ENCODE peak calls at places on chromosomes 4 and X, in seven cellular contexts. One of them, this sample, is unnamed. For H3K36me3, the result is how much of the 10 kb centered on the place peaks cover.

GRCh38 chr4:4819213-4819606 is 40.3 kb upstream of the MSX1 start:
- DNase-seq in breast epithelium: no peak
- DNase-seq in uterus: no peak
- DNase-seq in mammary epithelial cell: no peak
- DNase-seq in fibroblast of lung: no peak
- DNase-seq in stomach: no peak
- DNase-seq in astrocyte: no peak
- DNase-seq in this sample: no peak

GRCh38 chrX:86604620-86605019 is 456.4 kb downstream of the DACH2 start:
- DNase-seq in breast epithelium: no peak
- DNase-seq in astrocyte: no peak
- DNase-seq in fibroblast of lung: peak
- DNase-seq in mammary epithelial cell: no peak
- DNase-seq in stomach: no peak
- DNase-seq in uterus: no peak
- DNase-seq in this sample: no peak

GRCh38 chrX:10111364-10112148 is 45.2 kb upstream of the CLCN4 start:
- DNase-seq in breast epithelium: no peak
- DNase-seq in mammary epithelial cell: no peak
- DNase-seq in uterus: no peak
- DNase-seq in astrocyte: no peak
- DNase-seq in fibroblast of lung: no peak
- DNase-seq in stomach: no peak
- DNase-seq in this sample: no peak

GRCh38 chrX:77431227-77431626 is 16.0 kb upstream of the FGF16 start:
- DNase-seq in stomach: no peak
- DNase-seq in fibroblast of lung: peak
- DNase-seq in astrocyte: peak
- DNase-seq in breast epithelium: no peak
- DNase-seq in uterus: no peak
- DNase-seq in mammary epithelial cell: no peak
- DNase-seq in this sample: peak

GRCh38 chrX:86436116-86436515 is 287.9 kb downstream of the DACH2 start:
- DNase-seq in astrocyte: no peak
- DNase-seq in mammary epithelial cell: no peak
- DNase-seq in uterus: no peak
- DNase-seq in breast epithelium: no peak
- DNase-seq in stomach: no peak
- DNase-seq in fibroblast of lung: no peak
- DNase-seq in this sample: no peak

GRCh38 chr4:107894138-107894603 is 37.2 kb upstream of the CYP2U1 start:
- DNase-seq in mammary epithelial cell: no peak
- DNase-seq in astrocyte: no peak
- DNase-seq in fibroblast of lung: no peak
- DNase-seq in stomach: no peak
- DNase-seq in breast epithelium: no peak
- DNase-seq in uterus: no peak
- DNase-seq in this sample: no peak

GRCh38 chrX:108362026-108362425 is 76.2 kb downstream of the COL4A6 start:
- DNase-seq in breast epithelium: no peak
- DNase-seq in mammary epithelial cell: peak
- DNase-seq in fibroblast of lung: no peak
- DNase-seq in astrocyte: no peak
- DNase-seq in stomach: no peak
- DNase-seq in uterus: no peak
- DNase-seq in this sample: no peak

GRCh38 chr4:10655968-10656367 is 28.6 kb downstream of the CLNK start:
- DNase-seq in stomach: no peak
- DNase-seq in astrocyte: peak
- DNase-seq in uterus: no peak
- DNase-seq in breast epithelium: no peak
- DNase-seq in mammary epithelial cell: peak
- DNase-seq in fibroblast of lung: peak
- DNase-seq in this sample: no peak

GRCh38 chrX:1464282-1465131 is 11.8 kb upstream of the ASMTL start:
- DNase-seq in stomach: peak
- DNase-seq in mammary epithelial cell: no peak
- DNase-seq in breast epithelium: no peak
- DNase-seq in fibroblast of lung: no peak
- DNase-seq in astrocyte: no peak
- DNase-seq in uterus: no peak
- DNase-seq in this sample: no peak

GRCh38 chr4:54754394-54754793 is 96.6 kb downstream of the KIT start:
- DNase-seq in mammary epithelial cell: no peak
- DNase-seq in astrocyte: no peak
- DNase-seq in uterus: no peak
- DNase-seq in fibroblast of lung: no peak
- DNase-seq in stomach: no peak
- DNase-seq in breast epithelium: no peak
- DNase-seq in this sample: no peak

GRCh38 chr4:36198861-36199260 is 45.5 kb downstream of the ARAP2 start:
- DNase-seq in uterus: no peak
- DNase-seq in fibroblast of lung: no peak
- DNase-seq in mammary epithelial cell: no peak
- DNase-seq in stomach: no peak
- DNase-seq in breast epithelium: no peak
- DNase-seq in astrocyte: no peak
- DNase-seq in this sample: no peak

GRCh38 chr4:137274404-137274803 is 257.9 kb downstream of the PCDH18 start:
- DNase-seq in breast epithelium: no peak
- DNase-seq in fibroblast of lung: no peak
- DNase-seq in stomach: no peak
- DNase-seq in mammary epithelial cell: no peak
- DNase-seq in astrocyte: peak
- DNase-seq in uterus: no peak
- DNase-seq in this sample: no peak

GRCh38 chrX:30874851-30875250 is 14.2 kb downstream of the TAB3 start:
- DNase-seq in mammary epithelial cell: peak
- DNase-seq in astrocyte: no peak
- DNase-seq in breast epithelium: no peak
- DNase-seq in uterus: no peak
- DNase-seq in stomach: no peak
- DNase-seq in fibroblast of lung: no peak
- DNase-seq in this sample: no peak

GRCh38 chr4:30929649-30930048 is 209.5 kb downstream of the PCDH7 start:
- DNase-seq in uterus: no peak
- DNase-seq in mammary epithelial cell: no peak
- DNase-seq in astrocyte: no peak
- DNase-seq in fibroblast of lung: no peak
- DNase-seq in stomach: no peak
- DNase-seq in breast epithelium: no peak
- DNase-seq in this sample: no peak

GRCh38 chrX:33272986-33273385 is 61.6 kb upstream of the DMD start:
- DNase-seq in uterus: no peak
- DNase-seq in mammary epithelial cell: peak
- DNase-seq in astrocyte: no peak
- DNase-seq in fibroblast of lung: no peak
- DNase-seq in breast epithelium: no peak
- DNase-seq in stomach: no peak
- DNase-seq in this sample: no peak

GRCh38 chrX:120000490-120001246 is 57.1 kb upstream of the NKAP start:
- DNase-seq in breast epithelium: no peak
- DNase-seq in stomach: no peak
- DNase-seq in mammary epithelial cell: no peak
- DNase-seq in fibroblast of lung: no peak
- DNase-seq in uterus: no peak
- DNase-seq in astrocyte: no peak
- DNase-seq in this sample: no peak

GRCh38 chr4:147765121-147765521 is 33.2 kb downstream of the ARHGAP10 start:
- DNase-seq in astrocyte: peak
- DNase-seq in stomach: no peak
- DNase-seq in uterus: no peak
- DNase-seq in mammary epithelial cell: peak
- DNase-seq in fibroblast of lung: no peak
- DNase-seq in breast epithelium: no peak
- DNase-seq in this sample: no peak

GRCh38 chrX:148574247-148574973 is 74.0 kb downstream of the AFF2 start:
- DNase-seq in mammary epithelial cell: peak
- DNase-seq in stomach: no peak
- DNase-seq in astrocyte: peak
- DNase-seq in uterus: no peak
- DNase-seq in fibroblast of lung: no peak
- DNase-seq in breast epithelium: no peak
- DNase-seq in this sample: no peak

GRCh38 chrX:149470960-149471359 is 34.1 kb downstream of the IDS start:
- DNase-seq in fibroblast of lung: peak
- DNase-seq in uterus: peak
- DNase-seq in breast epithelium: peak
- DNase-seq in mammary epithelial cell: peak
- DNase-seq in stomach: peak
- DNase-seq in astrocyte: no peak
- DNase-seq in this sample: peak

GRCh38 chr4:99723555-99724450 is 66.2 kb upstream of the C4orf54 start:
- DNase-seq in mammary epithelial cell: peak
- DNase-seq in uterus: peak
- DNase-seq in astrocyte: peak
- DNase-seq in fibroblast of lung: peak
- DNase-seq in breast epithelium: no peak
- DNase-seq in stomach: peak
- DNase-seq in this sample: peak

GRCh38 chr4:95204267-95204835 is 344.4 kb downstream of the UNC5C start:
- DNase-seq in stomach: no peak
- DNase-seq in breast epithelium: no peak
- DNase-seq in mammary epithelial cell: no peak
- DNase-seq in uterus: no peak
- DNase-seq in fibroblast of lung: no peak
- DNase-seq in astrocyte: peak
- DNase-seq in this sample: no peak

GRCh38 chr4:95209942-95210341 is 338.8 kb downstream of the UNC5C start:
- DNase-seq in uterus: no peak
- DNase-seq in fibroblast of lung: no peak
- DNase-seq in breast epithelium: no peak
- DNase-seq in mammary epithelial cell: no peak
- DNase-seq in stomach: no peak
- DNase-seq in astrocyte: no peak
- DNase-seq in this sample: no peak

DNA sequence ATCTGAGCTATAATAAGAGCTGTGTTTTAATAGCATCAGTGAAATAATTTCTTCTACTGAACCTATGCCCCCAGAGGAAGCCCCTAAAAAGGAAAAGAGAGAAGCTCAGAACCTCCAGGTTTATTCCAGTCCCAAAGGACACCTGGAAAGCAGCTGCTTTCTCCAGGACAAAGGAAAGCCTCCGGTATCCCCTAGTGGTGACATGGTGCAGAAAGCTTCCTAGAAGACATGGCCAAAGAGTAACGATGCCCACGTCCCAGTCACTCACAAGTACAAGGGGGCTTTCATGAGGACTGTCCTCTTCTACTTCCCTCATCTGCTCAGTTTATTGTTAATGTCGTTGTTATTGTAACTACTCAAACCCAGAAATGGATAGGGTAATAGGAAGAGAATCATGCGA is 343.9 kb downstream of the UNC5C start:
- DNase-seq in breast epithelium: no peak
- DNase-seq in astrocyte: no peak
- DNase-seq in stomach: no peak
- DNase-seq in uterus: no peak
- DNase-seq in fibroblast of lung: no peak
- DNase-seq in mammary epithelial cell: peak
- DNase-seq in this sample: no peak
- TF ChIP-seq CTCF in breast epithelium: no peak
- TF ChIP-seq CTCF in astrocyte: peak
- TF ChIP-seq CTCF in stomach: no peak
- TF ChIP-seq CTCF in uterus: no peak
- TF ChIP-seq CTCF in fibroblast of lung: no peak
- TF ChIP-seq CTCF in mammary epithelial cell: peak
- TF ChIP-seq CTCF in this sample: no peak

GRCh38 chr4:102553982-102554381 is 52.8 kb downstream of the NFKB1 start:
- DNase-seq in fibroblast of lung: no peak
- DNase-seq in breast epithelium: no peak
- DNase-seq in astrocyte: no peak
- DNase-seq in uterus: no peak
- DNase-seq in mammary epithelial cell: peak
- DNase-seq in stomach: no peak
- DNase-seq in this sample: no peak
- H3K27ac ChIP-seq in fibroblast of lung: no peak
- H3K27ac ChIP-seq in breast epithelium: no peak
- H3K27ac ChIP-seq in astrocyte: peak
- H3K27ac ChIP-seq in uterus: peak
- H3K27ac ChIP-seq in mammary epithelial cell: no peak
- H3K27ac ChIP-seq in stomach: no peak
- H3K27ac ChIP-seq in this sample: peak

GRCh38 chr4:2507855-2508254 is 28.6 kb upstream of the FAM193A start:
- DNase-seq in uterus: no peak
- DNase-seq in fibroblast of lung: no peak
- DNase-seq in astrocyte: no peak
- DNase-seq in mammary epithelial cell: no peak
- DNase-seq in breast epithelium: no peak
- DNase-seq in stomach: no peak
- DNase-seq in this sample: no peak

GRCh38 chr4:2503809-2504208 is 32.6 kb upstream of the FAM193A start:
- DNase-seq in astrocyte: no peak
- DNase-seq in fibroblast of lung: no peak
- DNase-seq in stomach: no peak
- DNase-seq in uterus: no peak
- DNase-seq in breast epithelium: no peak
- DNase-seq in mammary epithelial cell: no peak
- DNase-seq in this sample: no peak

GRCh38 chr4:2511645-2512131 is 24.8 kb upstream of the FAM193A start:
- DNase-seq in astrocyte: no peak
- DNase-seq in mammary epithelial cell: no peak
- DNase-seq in breast epithelium: no peak
- DNase-seq in uterus: no peak
- DNase-seq in stomach: no peak
- DNase-seq in fibroblast of lung: no peak
- DNase-seq in this sample: no peak

GRCh38 chr4:2510351-2511259 is 25.8 kb upstream of the FAM193A start:
- DNase-seq in astrocyte: no peak
- DNase-seq in mammary epithelial cell: no peak
- DNase-seq in uterus: no peak
- DNase-seq in breast epithelium: no peak
- DNase-seq in stomach: no peak
- DNase-seq in fibroblast of lung: no peak
- DNase-seq in this sample: no peak

GRCh38 chr4:2507259-2507658 is 29.2 kb upstream of the FAM193A start:
- DNase-seq in fibroblast of lung: no peak
- DNase-seq in breast epithelium: no peak
- DNase-seq in mammary epithelial cell: no peak
- DNase-seq in stomach: no peak
- DNase-seq in uterus: no peak
- DNase-seq in astrocyte: no peak
- DNase-seq in this sample: no peak
- H3K36me3 ChIP-seq in fibroblast of lung: under half
- H3K36me3 ChIP-seq in breast epithelium: under half
- H3K36me3 ChIP-seq in mammary epithelial cell: under half
- H3K36me3 ChIP-seq in stomach: under half
- H3K36me3 ChIP-seq in uterus: under half
- H3K36me3 ChIP-seq in astrocyte: under half
- H3K36me3 ChIP-seq in this sample: under half

DNA sequence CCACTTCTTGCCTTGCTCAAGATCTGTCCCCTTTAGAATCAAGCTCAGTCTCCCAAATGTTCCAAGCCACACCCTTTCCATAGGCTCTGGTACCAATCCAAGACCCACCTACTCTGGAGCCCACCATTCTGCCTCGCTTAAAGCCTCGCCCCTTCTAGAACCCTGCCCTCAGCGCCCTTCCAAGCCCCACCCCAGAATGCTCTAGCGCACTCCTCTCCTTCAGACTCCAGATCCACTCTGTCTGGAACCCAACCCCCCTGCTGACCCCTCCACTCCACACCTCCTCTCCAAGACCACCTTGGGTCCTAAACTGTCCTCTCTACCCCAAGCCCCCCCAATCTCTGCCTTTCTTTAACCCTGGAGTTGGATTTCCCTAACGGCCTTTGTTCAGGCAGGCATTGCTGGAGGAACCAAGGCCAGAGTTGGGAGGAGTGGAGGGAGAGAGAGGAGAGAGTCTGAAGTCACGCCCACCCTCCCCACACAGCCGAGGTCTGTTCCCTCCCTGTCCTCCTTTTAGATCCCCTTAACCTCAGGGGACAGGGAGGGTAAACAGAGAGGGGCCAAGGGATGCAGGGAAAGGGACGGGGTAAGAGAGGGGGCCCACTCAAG is 2.4 kb upstream of the PRICKLE3 start:
- DNase-seq in breast epithelium: no peak
- DNase-seq in mammary epithelial cell: no peak
- DNase-seq in uterus: no peak
- DNase-seq in fibroblast of lung: no peak
- DNase-seq in astrocyte: no peak
- DNase-seq in stomach: no peak
- DNase-seq in this sample: no peak
- TF ChIP-seq CTCF in breast epithelium: no peak
- TF ChIP-seq CTCF in mammary epithelial cell: no peak
- TF ChIP-seq CTCF in uterus: no peak
- TF ChIP-seq CTCF in fibroblast of lung: no peak
- TF ChIP-seq CTCF in astrocyte: no peak
- TF ChIP-seq CTCF in stomach: no peak
- TF ChIP-seq CTCF in this sample: no peak